ENCODE peak calls at places on chromosomes 2 and 18, in seven cellular contexts. O is neuronal stem cell, E is H1, V is H9, G is mesenchymal stem cell, H is mesendoderm, B is trophoblast cell. S is an unnamed sample.
A peak's percentile ranks its signal among the peaks of the same experiment; 100 is the strongest.

GRCh38 chr2:240596491-240596931 is 10.0 kb downstream of the CAPN10 start:
- DNase-seq in O (no peak), E (no peak), V (no peak), G (no peak), H (no peak), B (no peak), S (no peak)

GRCh38 chr2:169732583-169733358 is 861 bp upstream of the KLHL23 start:
- DNase-seq in O (no peak), E (no peak), V (no peak), G (peak; percentile 8), H (no peak), B (no peak), S (no peak)

GRCh38 chr2:24466871-24467870 is 23.9 kb upstream of the NCOA1 start:
- DNase-seq in O (no peak), E (no peak), V (no peak), G (no peak), H (peak; percentile 65), B (peak; percentile 88), S (no peak)

GRCh38 chr2:208036357-208036756 is 11.0 kb upstream of the PLEKHM3 start:
- DNase-seq in O (no peak), E (no peak), V (no peak), G (peak; percentile 55), H (no peak), B (peak; percentile 28), S (peak; percentile 40)

GRCh38 chr2:39730276-39730675 is 48.8 kb downstream of the THUMPD2 start:
- DNase-seq in O (no peak), E (no peak), V (no peak), G (no peak), H (no peak), B (no peak), S (no peak)

GRCh38 chr2:136297312-136297711 is 179.4 kb upstream of the CXCR4 start:
- DNase-seq in O (no peak), E (no peak), V (no peak), G (no peak), H (no peak), B (no peak), S (no peak)

GRCh38 chr2:151560289-151560688 is 150.6 kb downstream of the RIF1 start:
- DNase-seq in O (no peak), E (no peak), V (no peak), G (peak; percentile 85), H (no peak), B (peak; percentile 5), S (peak; percentile 33)

GRCh38 chr2:64391459-64391858 is 62.5 kb upstream of the LGALSL start:
- DNase-seq in O (no peak), E (no peak), V (no peak), G (peak; percentile 61), H (peak; percentile 88), B (peak; percentile 39), S (no peak)

GRCh38 chr2:64142817-64143153 is 1.4 kb downstream of the PELI1 start:
- DNase-seq in O (no peak), E (no peak), V (no peak), G (no peak), H (no peak), B (no peak), S (peak; percentile 4)

GRCh38 chr2:241943961-241944575 is 74.5 kb downstream of the RTP5 start:
- DNase-seq in O (no peak), E (no peak), V (peak; percentile 13), G (no peak), H (no peak), B (no peak), S (no peak)

GRCh38 chr18:22167471-22168151 is 1.8 kb upstream of the GATA6 start:
- DNase-seq in O (peak; percentile 57), E (no peak), V (peak; percentile 65), G (peak; percentile 70), H (peak; percentile 80), B (no peak), S (no peak)

GRCh38 chr2:201938151-201938815 is 95.4 kb upstream of the FZD7 start:
- DNase-seq in O (no peak), E (peak; percentile 46), V (no peak), G (peak; percentile 44), H (peak; percentile 65), B (no peak), S (peak; percentile 63)

DNA sequence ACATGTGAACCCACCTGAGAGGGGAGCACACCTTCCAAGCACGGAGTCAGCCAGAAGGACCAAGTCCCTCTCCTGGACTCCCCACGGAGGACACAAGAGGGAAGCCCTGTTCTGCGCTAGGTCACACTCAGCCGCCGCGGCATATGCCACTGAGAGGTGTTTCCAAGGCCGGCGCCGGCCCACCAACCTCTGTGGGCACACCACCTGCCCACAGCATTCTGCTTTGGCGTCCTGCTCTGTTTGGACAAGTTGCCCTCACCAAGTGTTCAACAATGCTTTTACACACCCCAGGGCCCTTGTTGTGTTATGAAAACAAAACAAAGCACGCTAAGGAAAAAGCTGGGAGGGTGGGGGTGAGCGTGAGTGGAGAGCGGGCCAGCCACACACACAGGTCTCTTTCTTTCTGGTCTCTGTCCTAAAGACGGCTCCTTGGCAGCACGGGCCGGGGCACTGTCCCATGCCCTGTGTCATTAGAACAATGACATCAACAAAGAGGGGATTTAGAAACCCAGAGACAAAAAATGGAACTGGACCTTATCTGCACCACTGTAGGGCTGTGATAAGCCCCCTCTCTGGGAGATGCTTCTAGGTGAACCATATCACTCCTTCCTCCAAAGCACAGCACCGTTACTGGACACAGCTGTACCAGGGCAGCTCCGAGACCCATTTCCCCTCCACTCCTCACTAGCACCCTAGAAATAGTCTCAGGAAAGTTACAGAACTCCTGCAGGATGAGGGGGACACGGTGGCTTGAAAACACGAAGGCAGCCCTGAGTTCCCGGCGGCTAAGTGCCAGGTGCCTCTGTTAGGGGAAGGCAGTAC is 17.0 kb downstream of the SMAD7 start:
- DNase-seq in O (no peak), E (no peak), V (no peak), G (no peak), H (no peak), B (no peak), S (no peak)
- H3K4ac ChIP-seq in O (no peak overlapping the region), E (no peak overlapping the region), V (no peak overlapping the region), G (peak overlapping the region; percentile 80), H (no peak overlapping the region), B (peak overlapping the region; percentile 51), S (peak overlapping the region; percentile 82)

GRCh38 chr2:48050711-48051110 is 144.4 kb upstream of the FBXO11 start:
- DNase-seq in O (no peak), E (no peak), V (no peak), G (no peak), H (no peak), B (peak; percentile 54), S (no peak)
- H3K4ac ChIP-seq in O (no peak overlapping the region), E (no peak overlapping the region), V (no peak overlapping the region), G (no peak overlapping the region), H (no peak overlapping the region), B (no peak overlapping the region), S (no peak overlapping the region)

GRCh38 chr2:171347591-171348032 is 86.2 kb downstream of the METTL8 start:
- DNase-seq in O (no peak), E (no peak), V (no peak), G (peak; percentile 86), H (no peak), B (peak; percentile 64), S (peak; percentile 93)
- H3K4ac ChIP-seq in O (no peak overlapping the region), E (no peak overlapping the region), V (no peak overlapping the region), G (no peak overlapping the region), H (no peak overlapping the region), B (no peak overlapping the region), S (peak overlapping the region; percentile 64)

DNA sequence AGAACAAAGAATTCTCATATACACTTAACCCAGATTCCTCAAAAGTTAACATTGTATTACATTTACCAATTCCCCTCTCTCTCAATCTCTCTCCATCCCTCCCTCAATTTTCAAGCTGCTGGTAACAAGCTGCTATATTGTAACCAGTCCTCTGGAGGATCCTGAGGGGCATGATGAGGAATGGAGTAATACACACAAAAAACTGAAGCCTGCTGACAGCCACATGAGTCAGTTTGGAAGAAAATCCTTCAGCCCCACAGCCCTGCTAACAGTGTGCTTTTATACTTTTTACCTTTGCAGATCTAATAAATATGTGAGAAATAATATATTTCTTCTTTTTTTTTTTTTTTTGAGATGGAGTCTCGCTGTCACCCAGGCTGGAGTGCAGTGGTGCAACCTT is 165.7 kb upstream of the RAB12 start:
- DNase-seq in O (no peak), E (no peak), V (no peak), G (no peak), H (no peak), B (no peak), S (peak; percentile 15)
- H3K4ac ChIP-seq in O (no peak overlapping the region), E (no peak overlapping the region), V (no peak overlapping the region), G (no peak overlapping the region), H (no peak overlapping the region), B (no peak overlapping the region), S (no peak overlapping the region)

GRCh38 chr2:60586081-60586480 is 32.6 kb upstream of the BCL11A start:
- DNase-seq in O (no peak), E (no peak), V (no peak), G (no peak), H (no peak), B (no peak), S (no peak)

GRCh38 chr2:60585276-60585675 is 31.8 kb upstream of the BCL11A start:
- DNase-seq in O (no peak), E (no peak), V (no peak), G (no peak), H (no peak), B (no peak), S (no peak)

GRCh38 chr2:60583604-60584003 is 30.1 kb upstream of the BCL11A start:
- DNase-seq in O (no peak), E (no peak), V (no peak), G (no peak), H (no peak), B (no peak), S (no peak)

GRCh38 chr2:60589093-60589492 is 35.6 kb upstream of the BCL11A start:
- DNase-seq in O (no peak), E (no peak), V (no peak), G (no peak), H (no peak), B (no peak), S (no peak)
- H3K4ac ChIP-seq in O (no peak overlapping the region), E (no peak overlapping the region), V (no peak overlapping the region), G (no peak overlapping the region), H (no peak overlapping the region), B (no peak overlapping the region), S (no peak overlapping the region)